ENCODE peak calls at places on chromosome 2, in seven cellular contexts. V is H54; J is RKO; T is smooth muscle cell of the brain vasculature; B is CD8-positive, alpha-beta memory T cell; W is nephron progenitor cell; C is GM12864. F is an unnamed sample.

GRCh38 chr2:37415128-37415817 is 70.8 kb downstream of the QPCT start:
- DNase-seq in V (no peak), J (no peak), T (no peak), B (no peak), W (no peak), C (no peak), F (no peak)

GRCh38 chr2:70977605-70978205 is 725 bp upstream of the ANKRD53 start:
- DNase-seq in V (no peak), J (peak), T (no peak), B (no peak), W (no peak), C (no peak), F (no peak)

GRCh38 chr2:28333606-28334526 is 58.8 kb upstream of the FOSL2 start:
- DNase-seq in V (no peak), J (no peak), T (no peak), B (no peak), W (no peak), C (no peak), F (no peak)

GRCh38 chr2:88090446-88091283 is 23.0 kb downstream of the SMYD1 start:
- DNase-seq in V (no peak), J (no peak), T (no peak), B (no peak), W (no peak), C (no peak), F (no peak)

GRCh38 chr2:217934321-217935131 is 68.3 kb downstream of the TNS1 start:
- DNase-seq in V (peak), J (peak), T (no peak), B (no peak), W (no peak), C (no peak), F (no peak)

GRCh38 chr2:37357053-37357452 is 12.6 kb downstream of the QPCT start:
- DNase-seq in V (no peak), J (no peak), T (no peak), B (no peak), W (no peak), C (no peak), F (no peak)

GRCh38 chr2:236578980-236579745 is 9.5 kb downstream of the ACKR3 start:
- DNase-seq in V (no peak), J (no peak), T (no peak), B (no peak), W (no peak), C (no peak), F (no peak)

GRCh38 chr2:240426797-240427721 is 8.4 kb upstream of the GPC1 start:
- DNase-seq in V (no peak), J (no peak), T (no peak), B (no peak), W (peak), C (no peak), F (no peak)

GRCh38 chr2:72825271-72826155 is at the start of gene EXOC6B:
- DNase-seq in V (peak), J (peak), T (peak), B (peak), W (peak), C (peak), F (peak)